ENCODE peak calls at places on chromosome 16, in eight cellular contexts. G is tibial nerve, O is fibroblast of mammary gland, P is Calu3, L is cardiac fibroblast, R is heart left ventricle, S is AG04450, M is AG10803. U is an unnamed sample.

GRCh38 chr16:89918453-89919347 is at the start of gene MC1R:
- DNase-seq in L (peak; percentile 45), G (no peak), R (peak; percentile 43), O (peak; percentile 39), S (no peak), P (peak; percentile 63), M (no peak), U (no peak)

GRCh38 chr16:28092721-28093382 is 29.3 kb upstream of the GSG1L start:
- DNase-seq in R (no peak), M (no peak), L (no peak), O (no peak), P (no peak), G (no peak), S (no peak), U (no peak)

GRCh38 chr16:73365010-73365409 is 317.1 kb upstream of the ZFHX3 start:
- DNase-seq in G (no peak), P (peak; percentile 21), S (peak; percentile 16), L (no peak), R (peak; percentile 27), O (no peak), M (no peak), U (no peak)

GRCh38 chr16:14309906-14310305 is 238.8 kb downstream of the MRTFB start:
- DNase-seq in M (peak; percentile 80), P (no peak), R (no peak), L (peak; percentile 83), O (peak; percentile 76), G (no peak), S (no peak), U (peak; percentile 92)

GRCh38 chr16:27355610-27356009 is 41.8 kb downstream of the IL4R start:
- DNase-seq in S (no peak), G (peak; percentile 24), R (peak; percentile 55), P (peak; percentile 37), M (peak; percentile 37), O (peak; percentile 56), L (peak; percentile 71), U (peak; percentile 23)

GRCh38 chr16:83054302-83054701 is 427.5 kb downstream of the CDH13 start:
- DNase-seq in M (no peak), S (no peak), R (no peak), L (peak; percentile 57), P (no peak), O (no peak), G (no peak), U (no peak)

GRCh38 chr16:54456291-54456690 is 169.7 kb upstream of the IRX3 start:
- DNase-seq in P (no peak), L (no peak), G (no peak), O (no peak), M (no peak), S (no peak), R (no peak), U (no peak)

GRCh38 chr16:72974142-72974769 is 73.7 kb downstream of the ZFHX3 start:
- DNase-seq in O (no peak), R (no peak), M (no peak), G (no peak), L (no peak), S (no peak), P (no peak), U (no peak)

GRCh38 chr16:22736791-22737190 is 77.2 kb upstream of the HS3ST2 start:
- DNase-seq in L (no peak), R (no peak), M (no peak), G (no peak), O (no peak), S (no peak), P (no peak), U (no peak)

GRCh38 chr16:79599837-79600635 is 501 bp downstream of the MAF start:
- DNase-seq in R (peak; percentile 79), G (no peak), M (peak; percentile 35), O (no peak), L (no peak), P (peak; percentile 58), S (no peak), U (no peak)

GRCh38 chr16:27439273-27440018 is 37.5 kb downstream of the IL21R start:
- DNase-seq in R (no peak), M (no peak), O (no peak), L (no peak), P (no peak), S (no peak), G (no peak), U (no peak)

GRCh38 chr16:13902677-13903076 is 17.3 kb upstream of the ERCC4 start:
- DNase-seq in M (peak; percentile 3), G (no peak), O (peak; percentile 81), S (no peak), R (no peak), P (no peak), L (peak; percentile 80), U (no peak)

GRCh38 chr16:65547799-65548446 is 426.1 kb upstream of the CDH11 start:
- DNase-seq in M (peak; percentile 100), S (peak; percentile 83), G (no peak), R (no peak), O (peak; percentile 89), L (peak; percentile 86), P (no peak), U (peak; percentile 92)

GRCh38 chr16:10622036-10622921 is 41.9 kb upstream of the EMP2 start:
- DNase-seq in P (no peak), S (no peak), O (no peak), G (no peak), M (no peak), R (peak; percentile 31), L (no peak), U (no peak)

GRCh38 chr16:30413116-30413806 is 5.9 kb downstream of the ZNF771 start:
- DNase-seq in P (no peak), L (no peak), M (no peak), G (no peak), O (no peak), S (no peak), R (no peak), U (no peak)
- TF ChIP-seq CTCF in P (no peak), L (no peak), M (no peak), G (no peak), O (no peak), S (no peak), R (no peak), U (no peak)

GRCh38 chr16:29736112-29736511 is 9.7 kb downstream of the C16orf54 start:
- DNase-seq in R (no peak), L (no peak), O (no peak), G (no peak), M (no peak), S (no peak), P (no peak), U (no peak)
- TF ChIP-seq CTCF in R (no peak), L (no peak), O (no peak), G (no peak), M (no peak), S (peak; percentile 33), P (no peak), U (peak; percentile 15)

DNA sequence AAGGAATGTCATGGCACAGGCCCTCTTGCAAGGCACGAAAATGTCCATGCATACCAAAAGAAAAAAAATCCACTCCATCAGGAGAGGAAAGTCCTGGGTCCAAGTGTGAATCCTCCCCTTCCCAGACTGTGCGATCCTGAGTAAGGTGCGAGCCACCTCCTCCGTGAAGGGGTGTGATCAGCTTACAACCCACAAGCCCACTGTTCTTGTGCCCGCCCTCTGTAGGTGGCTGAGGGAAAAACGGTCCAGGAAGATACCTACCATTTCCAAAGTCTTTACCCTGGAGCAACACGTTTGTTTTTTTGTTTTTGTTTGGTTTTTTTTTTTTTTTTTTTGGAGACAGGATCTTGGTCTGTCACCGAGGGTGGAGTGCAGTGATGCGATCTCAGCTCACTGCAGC is 116.5 kb downstream of the ZNF423 start:
- DNase-seq in R (no peak), O (no peak), L (no peak), M (no peak), P (peak; percentile 25), S (no peak), G (no peak), U (no peak)
- TF ChIP-seq CTCF in R (no peak), O (peak; percentile 9), L (no peak), M (peak; percentile 10), P (peak; percentile 8), S (no peak), G (no peak), U (no peak)

GRCh38 chr16:2809149-2809760 is 7.8 kb upstream of the PRSS21 start:
- DNase-seq in O (no peak), G (no peak), L (no peak), S (no peak), R (no peak), P (no peak), M (no peak), U (no peak)
- TF ChIP-seq CTCF in O (no peak), G (no peak), L (no peak), S (no peak), R (no peak), P (no peak), M (no peak), U (no peak)

GRCh38 chr16:25257504-25257955 is at the start of gene ZKSCAN2:
- DNase-seq in P (peak; percentile 97), M (peak; percentile 92), S (peak; percentile 60), O (peak; percentile 83), G (peak; percentile 73), R (peak; percentile 95), L (peak; percentile 87), U (peak; percentile 82)

GRCh38 chr16:25260416-25260815 is 2.8 kb upstream of the ZKSCAN2 start:
- DNase-seq in G (no peak), R (no peak), L (peak; percentile 53), O (peak; percentile 59), M (no peak), P (no peak), S (no peak), U (no peak)

GRCh38 chr16:25257956-25258855 is 561 bp upstream of the ZKSCAN2 start:
- DNase-seq in G (peak; percentile 64), P (peak; percentile 96), M (peak; percentile 90), L (peak; percentile 88), R (peak; percentile 85), S (peak; percentile 77), O (peak; percentile 81), U (peak; percentile 83)

GRCh38 chr16:25258856-25259179 is 1.2 kb upstream of the ZKSCAN2 start:
- DNase-seq in O (no peak), S (no peak), R (no peak), L (no peak), P (no peak), G (no peak), M (no peak), U (no peak)

DNA sequence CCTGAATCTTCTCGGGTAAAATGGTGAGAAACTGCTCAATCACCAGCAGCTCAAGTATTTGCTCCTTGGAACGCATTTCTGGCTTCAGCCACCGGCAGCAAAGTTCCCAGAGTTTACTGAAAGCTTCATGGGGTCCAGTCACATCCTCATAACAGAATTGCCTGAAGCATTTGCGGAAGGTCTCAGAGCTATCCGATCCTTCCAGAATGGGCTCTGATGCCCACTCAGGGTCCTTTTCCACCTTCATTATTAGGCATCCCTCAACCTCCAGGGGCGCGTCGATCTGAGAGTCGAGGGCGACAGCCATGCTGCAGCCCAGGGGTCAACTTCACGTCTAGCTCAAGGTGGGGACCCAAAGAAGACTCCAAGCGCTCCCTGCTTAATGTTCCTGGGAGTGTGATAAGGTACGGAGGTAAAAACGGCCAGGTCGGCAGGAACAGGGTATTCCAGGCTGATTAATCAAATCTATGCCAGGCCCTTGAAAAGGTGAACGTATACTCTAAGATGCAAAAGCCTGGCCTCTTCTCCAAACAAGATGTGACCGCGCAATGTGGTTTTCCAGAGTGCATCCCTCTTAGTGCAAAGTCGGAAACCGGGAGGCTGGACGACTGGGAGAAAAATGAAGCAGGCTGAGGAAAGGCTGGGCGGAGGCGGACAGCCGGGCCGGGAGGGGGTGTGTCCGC is 683 bp downstream of the ZKSCAN2 start:
- DNase-seq in O (no peak), S (no peak), G (no peak), P (peak; percentile 39), M (peak; percentile 31), L (peak; percentile 27), R (no peak), U (no peak)
- TF ChIP-seq CTCF in O (no peak), S (peak; percentile 12), G (no peak), P (no peak), M (peak; percentile 22), L (peak; percentile 9), R (no peak), U (peak; percentile 38)

GRCh38 chr16:88376053-88376834 is 6.5 kb upstream of the ZNF469 start:
- DNase-seq in O (no peak), P (no peak), S (no peak), R (peak; percentile 20), L (no peak), M (no peak), G (no peak), U (no peak)
- TF ChIP-seq CTCF in O (no peak), P (no peak), S (no peak), R (no peak), L (no peak), M (no peak), G (no peak), U (no peak)